ENCODE peak calls at places on chromosomes 7 and 10, in ten cellular contexts. One of them, this sample, is unnamed.

GRCh38 chr10:73597346-73597745 is 6.2 kb upstream of the USP54 start:
- DNase-seq in activated CD4-positive, alpha-beta T cell treated with anti-CD3 and anti-CD28 coated beads, Interleukin-2, amount 50 U/mL, for 4 hours: no peak
- DNase-seq in adrenal gland: no peak
- DNase-seq in D341Med: no peak
- DNase-seq in effector CD8-positive, alpha-beta T cell: no peak
- DNase-seq in activated naive CD4-positive, alpha-beta T cell treated with anti-CD3 and anti-CD28 coated beads, Interleukin-2, amount 50 U/mL, for 16 hours: no peak
- DNase-seq in A549: no peak
- DNase-seq in amygdala: no peak
- DNase-seq in Daoy: peak; percentile 7
- DNase-seq in WTC11: no peak
- DNase-seq in this sample: no peak

GRCh38 chr7:112930787-112931186 is 140.6 kb upstream of the TMEM168 start:
- DNase-seq in Daoy: no peak
- DNase-seq in activated CD4-positive, alpha-beta T cell treated with anti-CD3 and anti-CD28 coated beads, Interleukin-2, amount 50 U/mL, for 4 hours: no peak
- DNase-seq in activated naive CD4-positive, alpha-beta T cell treated with anti-CD3 and anti-CD28 coated beads, Interleukin-2, amount 50 U/mL, for 16 hours: no peak
- DNase-seq in D341Med: no peak
- DNase-seq in WTC11: no peak
- DNase-seq in A549: no peak
- DNase-seq in effector CD8-positive, alpha-beta T cell: no peak
- DNase-seq in adrenal gland: no peak
- DNase-seq in amygdala: no peak
- DNase-seq in this sample: no peak

GRCh38 chr10:63976538-63976937 is 455.3 kb downstream of the REEP3 start:
- DNase-seq in amygdala: no peak
- DNase-seq in D341Med: peak; percentile 59
- DNase-seq in WTC11: peak; percentile 75
- DNase-seq in adrenal gland: peak; percentile 50
- DNase-seq in effector CD8-positive, alpha-beta T cell: no peak
- DNase-seq in activated naive CD4-positive, alpha-beta T cell treated with anti-CD3 and anti-CD28 coated beads, Interleukin-2, amount 50 U/mL, for 16 hours: no peak
- DNase-seq in Daoy: no peak
- DNase-seq in activated CD4-positive, alpha-beta T cell treated with anti-CD3 and anti-CD28 coated beads, Interleukin-2, amount 50 U/mL, for 4 hours: no peak
- DNase-seq in A549: peak; percentile 44
- DNase-seq in this sample: no peak

GRCh38 chr10:102769375-102770107 is 25.8 kb downstream of the WBP1L start:
- DNase-seq in amygdala: no peak
- DNase-seq in activated CD4-positive, alpha-beta T cell treated with anti-CD3 and anti-CD28 coated beads, Interleukin-2, amount 50 U/mL, for 4 hours: no peak
- DNase-seq in activated naive CD4-positive, alpha-beta T cell treated with anti-CD3 and anti-CD28 coated beads, Interleukin-2, amount 50 U/mL, for 16 hours: no peak
- DNase-seq in D341Med: no peak
- DNase-seq in Daoy: no peak
- DNase-seq in effector CD8-positive, alpha-beta T cell: no peak
- DNase-seq in adrenal gland: no peak
- DNase-seq in A549: peak; percentile 92
- DNase-seq in WTC11: no peak
- DNase-seq in this sample: no peak

GRCh38 chr10:121928528-121928884 is 675 bp upstream of the ATE1 start:
- DNase-seq in effector CD8-positive, alpha-beta T cell: no peak
- DNase-seq in adrenal gland: peak; percentile 68
- DNase-seq in WTC11: no peak
- DNase-seq in A549: peak; percentile 49
- DNase-seq in activated naive CD4-positive, alpha-beta T cell treated with anti-CD3 and anti-CD28 coated beads, Interleukin-2, amount 50 U/mL, for 16 hours: no peak
- DNase-seq in amygdala: no peak
- DNase-seq in D341Med: no peak
- DNase-seq in Daoy: peak; percentile 24
- DNase-seq in activated CD4-positive, alpha-beta T cell treated with anti-CD3 and anti-CD28 coated beads, Interleukin-2, amount 50 U/mL, for 4 hours: no peak
- DNase-seq in this sample: no peak

GRCh38 chr10:101303087-101303753 is 50.7 kb upstream of the BTRC start:
- DNase-seq in adrenal gland: no peak
- DNase-seq in A549: no peak
- DNase-seq in activated naive CD4-positive, alpha-beta T cell treated with anti-CD3 and anti-CD28 coated beads, Interleukin-2, amount 50 U/mL, for 16 hours: no peak
- DNase-seq in amygdala: no peak
- DNase-seq in activated CD4-positive, alpha-beta T cell treated with anti-CD3 and anti-CD28 coated beads, Interleukin-2, amount 50 U/mL, for 4 hours: no peak
- DNase-seq in Daoy: no peak
- DNase-seq in D341Med: no peak
- DNase-seq in effector CD8-positive, alpha-beta T cell: no peak
- DNase-seq in WTC11: no peak
- DNase-seq in this sample: no peak

GRCh38 chr7:87564290-87564963 is 36.3 kb downstream of the ABCB1 start:
- DNase-seq in activated naive CD4-positive, alpha-beta T cell treated with anti-CD3 and anti-CD28 coated beads, Interleukin-2, amount 50 U/mL, for 16 hours: no peak
- DNase-seq in effector CD8-positive, alpha-beta T cell: no peak
- DNase-seq in amygdala: no peak
- DNase-seq in D341Med: peak; percentile 55
- DNase-seq in adrenal gland: peak; percentile 42
- DNase-seq in activated CD4-positive, alpha-beta T cell treated with anti-CD3 and anti-CD28 coated beads, Interleukin-2, amount 50 U/mL, for 4 hours: no peak
- DNase-seq in A549: peak; percentile 43
- DNase-seq in Daoy: peak; percentile 36
- DNase-seq in WTC11: peak; percentile 56
- DNase-seq in this sample: no peak

GRCh38 chr7:96612034-96612433 is 97.6 kb downstream of the SEM1 start:
- DNase-seq in A549: no peak
- DNase-seq in adrenal gland: no peak
- DNase-seq in D341Med: no peak
- DNase-seq in effector CD8-positive, alpha-beta T cell: no peak
- DNase-seq in amygdala: no peak
- DNase-seq in WTC11: no peak
- DNase-seq in activated CD4-positive, alpha-beta T cell treated with anti-CD3 and anti-CD28 coated beads, Interleukin-2, amount 50 U/mL, for 4 hours: no peak
- DNase-seq in activated naive CD4-positive, alpha-beta T cell treated with anti-CD3 and anti-CD28 coated beads, Interleukin-2, amount 50 U/mL, for 16 hours: no peak
- DNase-seq in Daoy: no peak
- DNase-seq in this sample: no peak

GRCh38 chr10:101708870-101709269 is 13.9 kb upstream of the FBXW4 start:
- DNase-seq in activated naive CD4-positive, alpha-beta T cell treated with anti-CD3 and anti-CD28 coated beads, Interleukin-2, amount 50 U/mL, for 16 hours: no peak
- DNase-seq in D341Med: no peak
- DNase-seq in WTC11: no peak
- DNase-seq in effector CD8-positive, alpha-beta T cell: no peak
- DNase-seq in Daoy: no peak
- DNase-seq in activated CD4-positive, alpha-beta T cell treated with anti-CD3 and anti-CD28 coated beads, Interleukin-2, amount 50 U/mL, for 4 hours: no peak
- DNase-seq in A549: no peak
- DNase-seq in adrenal gland: no peak
- DNase-seq in amygdala: no peak
- DNase-seq in this sample: no peak

GRCh38 chr10:22183771-22184466 is 33.9 kb downstream of the EBLN1 start:
- DNase-seq in D341Med: no peak
- DNase-seq in activated CD4-positive, alpha-beta T cell treated with anti-CD3 and anti-CD28 coated beads, Interleukin-2, amount 50 U/mL, for 4 hours: no peak
- DNase-seq in adrenal gland: no peak
- DNase-seq in effector CD8-positive, alpha-beta T cell: no peak
- DNase-seq in amygdala: no peak
- DNase-seq in A549: no peak
- DNase-seq in Daoy: no peak
- DNase-seq in activated naive CD4-positive, alpha-beta T cell treated with anti-CD3 and anti-CD28 coated beads, Interleukin-2, amount 50 U/mL, for 16 hours: no peak
- DNase-seq in WTC11: no peak
- DNase-seq in this sample: no peak

GRCh38 chr7:77453531-77453930 is 37.4 kb upstream of the GSAP start:
- DNase-seq in Daoy: no peak
- DNase-seq in A549: no peak
- DNase-seq in adrenal gland: no peak
- DNase-seq in activated CD4-positive, alpha-beta T cell treated with anti-CD3 and anti-CD28 coated beads, Interleukin-2, amount 50 U/mL, for 4 hours: no peak
- DNase-seq in effector CD8-positive, alpha-beta T cell: no peak
- DNase-seq in D341Med: no peak
- DNase-seq in activated naive CD4-positive, alpha-beta T cell treated with anti-CD3 and anti-CD28 coated beads, Interleukin-2, amount 50 U/mL, for 16 hours: no peak
- DNase-seq in amygdala: no peak
- DNase-seq in WTC11: no peak
- DNase-seq in this sample: no peak

GRCh38 chr10:33208166-33208565 is 126.3 kb downstream of the NRP1 start:
- DNase-seq in activated naive CD4-positive, alpha-beta T cell treated with anti-CD3 and anti-CD28 coated beads, Interleukin-2, amount 50 U/mL, for 16 hours: no peak
- DNase-seq in WTC11: no peak
- DNase-seq in adrenal gland: no peak
- DNase-seq in amygdala: no peak
- DNase-seq in Daoy: no peak
- DNase-seq in activated CD4-positive, alpha-beta T cell treated with anti-CD3 and anti-CD28 coated beads, Interleukin-2, amount 50 U/mL, for 4 hours: no peak
- DNase-seq in D341Med: no peak
- DNase-seq in A549: no peak
- DNase-seq in effector CD8-positive, alpha-beta T cell: no peak
- DNase-seq in this sample: no peak

GRCh38 chr7:99694201-99694911 is 14.6 kb upstream of the CYP3A5 start:
- DNase-seq in effector CD8-positive, alpha-beta T cell: no peak
- DNase-seq in WTC11: no peak
- DNase-seq in A549: no peak
- DNase-seq in amygdala: no peak
- DNase-seq in activated CD4-positive, alpha-beta T cell treated with anti-CD3 and anti-CD28 coated beads, Interleukin-2, amount 50 U/mL, for 4 hours: no peak
- DNase-seq in Daoy: no peak
- DNase-seq in adrenal gland: no peak
- DNase-seq in D341Med: no peak
- DNase-seq in activated naive CD4-positive, alpha-beta T cell treated with anti-CD3 and anti-CD28 coated beads, Interleukin-2, amount 50 U/mL, for 16 hours: no peak
- DNase-seq in this sample: no peak

GRCh38 chr10:51649064-51649463 is 50.3 kb downstream of the CSTF2T start:
- DNase-seq in D341Med: no peak
- DNase-seq in A549: no peak
- DNase-seq in WTC11: no peak
- DNase-seq in effector CD8-positive, alpha-beta T cell: no peak
- DNase-seq in Daoy: no peak
- DNase-seq in activated CD4-positive, alpha-beta T cell treated with anti-CD3 and anti-CD28 coated beads, Interleukin-2, amount 50 U/mL, for 4 hours: no peak
- DNase-seq in adrenal gland: no peak
- DNase-seq in activated naive CD4-positive, alpha-beta T cell treated with anti-CD3 and anti-CD28 coated beads, Interleukin-2, amount 50 U/mL, for 16 hours: no peak
- DNase-seq in amygdala: no peak
- DNase-seq in this sample: no peak

GRCh38 chr10:97442277-97442676 is 3.5 kb downstream of the EXOSC1 start:
- DNase-seq in adrenal gland: no peak
- DNase-seq in WTC11: no peak
- DNase-seq in Daoy: no peak
- DNase-seq in activated naive CD4-positive, alpha-beta T cell treated with anti-CD3 and anti-CD28 coated beads, Interleukin-2, amount 50 U/mL, for 16 hours: no peak
- DNase-seq in activated CD4-positive, alpha-beta T cell treated with anti-CD3 and anti-CD28 coated beads, Interleukin-2, amount 50 U/mL, for 4 hours: no peak
- DNase-seq in effector CD8-positive, alpha-beta T cell: no peak
- DNase-seq in D341Med: no peak
- DNase-seq in amygdala: no peak
- DNase-seq in A549: no peak
- DNase-seq in this sample: no peak

GRCh38 chr10:122276611-122277205 is 5.6 kb downstream of the BTBD16 start:
- DNase-seq in A549: peak; percentile 71
- DNase-seq in effector CD8-positive, alpha-beta T cell: no peak
- DNase-seq in activated naive CD4-positive, alpha-beta T cell treated with anti-CD3 and anti-CD28 coated beads, Interleukin-2, amount 50 U/mL, for 16 hours: no peak
- DNase-seq in adrenal gland: peak; percentile 29
- DNase-seq in WTC11: peak; percentile 32
- DNase-seq in amygdala: no peak
- DNase-seq in D341Med: no peak
- DNase-seq in Daoy: no peak
- DNase-seq in activated CD4-positive, alpha-beta T cell treated with anti-CD3 and anti-CD28 coated beads, Interleukin-2, amount 50 U/mL, for 4 hours: no peak
- DNase-seq in this sample: no peak

GRCh38 chr7:129281163-129281562 is 56.3 kb downstream of the AHCYL2 start:
- DNase-seq in effector CD8-positive, alpha-beta T cell: no peak
- DNase-seq in Daoy: no peak
- DNase-seq in amygdala: no peak
- DNase-seq in A549: no peak
- DNase-seq in activated CD4-positive, alpha-beta T cell treated with anti-CD3 and anti-CD28 coated beads, Interleukin-2, amount 50 U/mL, for 4 hours: no peak
- DNase-seq in WTC11: no peak
- DNase-seq in D341Med: no peak
- DNase-seq in adrenal gland: no peak
- DNase-seq in activated naive CD4-positive, alpha-beta T cell treated with anti-CD3 and anti-CD28 coated beads, Interleukin-2, amount 50 U/mL, for 16 hours: no peak
- DNase-seq in this sample: no peak